ENCODE peak calls at places on chromosomes 2 and 18, in seven cellular contexts. Z is HepG2, U is A549, T is right lobe of liver, S is gastrocnemius medialis, N is GM12878, A is heart left ventricle. Q is an unnamed sample.

GRCh38 chr18:6521804-6522418 is 107.2 kb upstream of the L3MBTL4 start:
- ATAC-seq in T (peak; percentile 85), Z (peak; percentile 66), S (no peak), N (peak; percentile 75), U (no peak), A (no peak), Q (no peak)

GRCh38 chr2:41540268-41540963 is 507.4 kb upstream of the PKDCC start:
- ATAC-seq in S (no peak), T (no peak), Z (no peak), U (no peak), A (no peak), N (no peak), Q (no peak)

GRCh38 chr2:197269173-197269572 is 41.4 kb downstream of the ANKRD44 start:
- ATAC-seq in Z (no peak), T (no peak), U (no peak), S (no peak), A (no peak), N (peak; percentile 74), Q (no peak)

GRCh38 chr18:22971038-22971437 is 37.9 kb downstream of the RBBP8 start:
- ATAC-seq in T (no peak), A (no peak), U (no peak), Z (no peak), N (no peak), S (no peak), Q (no peak)

GRCh38 chr2:147096671-147097070 is 748.2 kb upstream of the ACVR2A start:
- ATAC-seq in S (no peak), Z (no peak), A (no peak), N (no peak), T (no peak), U (no peak), Q (no peak)

GRCh38 chr18:6719098-6719913 is 10.2 kb upstream of the ARHGAP28 start:
- ATAC-seq in U (no peak), Z (no peak), S (no peak), A (no peak), T (no peak), N (no peak), Q (no peak)

GRCh38 chr2:229270551-229271410 is at the start of gene PID1:
- ATAC-seq in N (no peak), U (peak; percentile 67), T (peak; percentile 71), Z (peak; percentile 63), S (peak; percentile 67), A (peak; percentile 87), Q (peak; percentile 81)

GRCh38 chr2:199458806-199459285 is 1.1 kb upstream of the SATB2 start:
- ATAC-seq in U (peak; percentile 40), A (peak; percentile 57), S (peak; percentile 48), Z (peak; percentile 49), N (peak; percentile 60), T (peak; percentile 41), Q (peak; percentile 30)

GRCh38 chr2:1698188-1698945 is 45.9 kb downstream of the PXDN start:
- ATAC-seq in Z (no peak), A (peak; percentile 39), S (no peak), N (no peak), U (no peak), T (no peak), Q (no peak)

GRCh38 chr2:120258140-120258539 is 5.5 kb downstream of the RALB start:
- ATAC-seq in S (no peak), U (no peak), A (no peak), Z (no peak), N (no peak), T (no peak), Q (no peak)

GRCh38 chr18:23280844-23281243 is 145.6 kb downstream of the CABLES1 start:
- ATAC-seq in S (no peak), N (no peak), A (no peak), U (no peak), Z (no peak), T (no peak), Q (no peak)

GRCh38 chr2:154462634-154463033 is 235.9 kb upstream of the KCNJ3 start:
- ATAC-seq in T (peak; percentile 94), S (no peak), Z (peak; percentile 99), U (no peak), A (no peak), N (no peak), Q (no peak)

GRCh38 chr2:202238234-202239197 is at the start of gene SUMO1:
- ATAC-seq in U (peak; percentile 98), Z (peak; percentile 95), A (peak; percentile 97), T (peak; percentile 97), N (peak; percentile 95), S (peak; percentile 96), Q (peak; percentile 95)

GRCh38 chr18:75047240-75047639 is 161.7 kb downstream of the PTGR3 start:
- ATAC-seq in A (peak; percentile 78), Z (no peak), T (no peak), U (no peak), N (no peak), S (no peak), Q (no peak)

GRCh38 chr2:75676464-75676863 is 29.9 kb downstream of the MRPL19 start:
- ATAC-seq in A (no peak), U (no peak), S (no peak), T (peak; percentile 36), Z (no peak), N (no peak), Q (no peak)

GRCh38 chr2:110865188-110865587 is 132.8 kb downstream of the ACOXL start:
- ATAC-seq in U (no peak), A (no peak), S (no peak), N (peak; percentile 97), T (no peak), Z (no peak), Q (no peak)

DNA sequence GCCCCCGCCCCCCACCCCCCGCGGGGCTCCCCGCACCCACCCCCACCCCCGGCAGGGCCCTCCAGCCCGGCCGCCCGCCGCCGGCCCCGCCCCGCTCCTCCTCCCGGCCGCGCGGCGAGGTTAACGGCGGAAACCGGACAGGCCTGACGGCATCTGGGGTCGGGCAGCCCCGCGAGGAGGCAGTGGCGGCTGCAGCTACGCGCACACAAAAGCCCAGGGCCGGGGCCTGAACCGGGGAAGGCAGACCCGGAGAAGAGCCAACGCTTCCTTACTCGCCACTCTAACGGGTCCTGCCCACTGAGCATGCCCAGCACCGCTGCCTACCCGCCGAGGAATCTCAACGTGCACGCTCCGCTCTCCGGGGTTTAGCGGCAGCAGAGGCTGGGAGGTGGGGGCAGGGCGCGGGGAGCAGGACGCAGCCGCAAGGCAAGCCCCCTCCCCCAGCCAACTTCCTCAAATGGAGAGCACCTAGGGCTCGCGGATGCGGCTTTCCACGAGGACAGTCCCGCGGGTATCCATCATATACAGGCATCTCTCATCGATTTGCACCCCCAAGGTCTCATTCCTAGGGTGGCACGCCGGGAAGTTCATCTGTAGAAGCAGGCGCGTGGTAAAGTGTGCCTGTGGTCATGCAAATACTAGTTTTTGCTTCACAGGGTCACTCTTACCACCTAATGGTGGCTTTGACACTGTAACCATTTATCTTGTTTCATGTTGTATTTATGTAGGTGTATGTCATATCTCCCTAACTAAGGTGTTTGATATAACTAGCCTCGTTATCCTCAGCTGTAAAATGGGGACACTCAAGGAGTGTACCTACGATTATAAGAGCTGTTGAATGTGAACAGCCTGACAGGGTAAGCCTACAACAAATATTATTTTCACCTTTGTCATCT is at the start of gene MEMO1:
- ATAC-seq in Z (peak; percentile 79), T (peak; percentile 81), N (peak; percentile 80), U (peak; percentile 78), A (peak; percentile 93), S (peak; percentile 85), Q (peak; percentile 89)
- TF ChIP-seq POLR2A in Z (peak; percentile 84), T (peak; percentile 76), N (peak; percentile 90), U (peak; percentile 79), A (peak; percentile 73), S (peak; percentile 55), Q (peak; percentile 66)

DNA sequence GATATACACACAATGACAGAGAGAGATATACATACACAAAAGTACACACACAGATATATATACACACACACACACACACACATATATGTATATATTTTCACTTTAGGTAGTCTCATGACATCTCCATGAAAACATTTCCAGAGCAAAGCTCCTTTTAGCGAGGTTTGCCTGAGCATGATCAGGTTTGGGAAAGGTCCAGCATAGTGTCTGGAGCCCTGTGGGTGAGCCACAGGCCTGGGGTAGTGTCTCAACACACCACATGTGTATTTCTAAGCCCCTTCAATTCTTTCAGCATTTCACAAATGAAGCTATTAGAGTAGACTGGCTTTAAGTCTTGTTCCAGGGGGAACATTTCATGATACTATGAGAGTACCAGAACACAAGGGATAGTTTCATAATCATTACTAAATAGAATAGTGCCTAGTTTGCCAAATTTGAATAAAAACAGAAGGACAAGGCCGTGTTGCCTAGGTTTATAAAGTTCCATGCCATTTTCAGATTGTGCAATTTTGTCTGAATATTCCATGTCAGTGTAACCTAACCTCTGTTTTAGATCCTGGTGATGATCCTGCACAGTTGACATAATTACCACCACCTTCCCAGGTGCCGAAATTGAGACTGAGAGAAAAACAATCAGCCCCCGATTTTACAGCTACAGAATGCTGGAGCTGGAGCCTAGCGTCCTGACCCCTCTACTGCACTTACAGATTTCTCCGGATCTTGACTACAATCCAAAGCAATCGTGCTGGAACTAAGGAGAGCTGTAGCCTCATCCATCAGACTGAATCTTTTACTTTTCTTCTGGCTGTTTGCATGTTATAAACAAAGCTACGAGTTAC is 332.7 kb downstream of the CYRIA start:
- ATAC-seq in U (no peak), Z (no peak), A (no peak), T (no peak), N (no peak), S (no peak), Q (no peak)
- H3K9me3 ChIP-seq in U (no peaks in the 10 kb centered on the region), Z (no peaks in the 10 kb centered on the region), A (no peaks in the 10 kb centered on the region), T (no peaks in the 10 kb centered on the region), N (no peaks in the 10 kb centered on the region), S (no peaks in the 10 kb centered on the region), Q (peaks cover under 1% of the 10 kb centered on the region)

GRCh38 chr2:173185437-173185836 is 109.8 kb downstream of the MAP3K20 start:
- ATAC-seq in U (no peak), Z (no peak), S (peak; percentile 74), N (no peak), T (no peak), A (no peak), Q (no peak)
- H3K4me1 ChIP-seq in U (peaks cover 81% of the 10 kb centered on the region), Z (no peaks in the 10 kb centered on the region), S (peaks cover 75% of the 10 kb centered on the region), N (no peaks in the 10 kb centered on the region), T (no peaks in the 10 kb centered on the region), A (peaks cover 45% of the 10 kb centered on the region), Q (peaks cover 21% of the 10 kb centered on the region)

GRCh38 chr2:264493-265468 is at the start of gene ACP1:
- ATAC-seq in T (peak; percentile 95), U (peak; percentile 96), S (peak; percentile 95), A (peak; percentile 97), Z (peak; percentile 76), N (peak; percentile 93), Q (peak; percentile 98)
- TF ChIP-seq POLR2A in T (peak; percentile 86), U (peak; percentile 96), S (peak; percentile 75), A (peak; percentile 65), Z (peak; percentile 97), N (peak; percentile 94), Q (peak; percentile 60)

GRCh38 chr2:11239718-11240462 is 84.6 kb downstream of the SLC66A3 start:
- ATAC-seq in A (peak; percentile 49), U (no peak), T (no peak), N (no peak), Z (peak; percentile 54), S (no peak), Q (no peak)
- H3K9me3 ChIP-seq in A (no peaks in the 10 kb centered on the region), U (no peaks in the 10 kb centered on the region), T (no peaks in the 10 kb centered on the region), N (no peaks in the 10 kb centered on the region), Z (no peaks in the 10 kb centered on the region), S (no peaks in the 10 kb centered on the region), Q (no peaks in the 10 kb centered on the region)

DNA sequence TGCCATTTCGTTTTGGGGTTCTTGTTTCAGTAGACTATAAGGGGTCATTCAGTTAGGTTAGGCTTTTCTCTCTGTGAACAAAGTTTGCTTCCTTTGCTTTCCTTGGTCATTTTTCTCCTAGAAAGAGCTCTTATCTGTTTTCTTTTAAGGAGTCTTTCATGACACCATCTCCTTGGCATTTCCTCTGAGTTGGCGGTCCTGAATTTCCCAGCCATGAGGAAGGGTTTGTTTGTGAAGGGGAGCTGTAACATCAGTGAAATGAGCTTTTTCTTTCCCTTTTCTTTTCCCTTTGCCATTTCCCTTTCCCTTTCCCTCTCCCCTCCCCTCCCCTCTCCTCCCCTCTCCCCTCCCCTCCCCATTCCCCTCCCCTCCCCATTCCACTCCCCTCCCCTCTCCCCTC is 61.7 kb downstream of the MAP4K4 start:
- ATAC-seq in N (no peak), S (no peak), T (peak; percentile 12), A (peak; percentile 55), Z (no peak), U (peak; percentile 82), Q (peak; percentile 31)
- H3K4me1 ChIP-seq in N (peaks cover 26% of the 10 kb centered on the region), S (peaks cover 44% of the 10 kb centered on the region), T (no peaks in the 10 kb centered on the region), A (peaks cover 60% of the 10 kb centered on the region), Z (peaks cover 87% of the 10 kb centered on the region), U (peaks cover 54% of the 10 kb centered on the region), Q (peaks cover 8% of the 10 kb centered on the region)